ENCODE peak calls at places on chromosome 3, in six cellular contexts. One of them, this sample, is unnamed.

GRCh38 chr3:138078901-138079344 is 36.5 kb downstream of the DZIP1L start:
- DNase-seq in hepatocyte: peak; percentile 49
- DNase-seq in neuronal stem cell: no peak
- DNase-seq in epithelial cell of esophagus: peak; percentile 94
- DNase-seq in endothelial cell of umbilical vein: no peak
- DNase-seq in effector CD4-positive, alpha-beta T cell: no peak
- DNase-seq in this sample: peak; percentile 88

GRCh38 chr3:13623101-13623654 is 74.3 kb downstream of the FBLN2 start:
- DNase-seq in hepatocyte: peak; percentile 70
- DNase-seq in neuronal stem cell: no peak
- DNase-seq in epithelial cell of esophagus: peak; percentile 98
- DNase-seq in endothelial cell of umbilical vein: no peak
- DNase-seq in effector CD4-positive, alpha-beta T cell: no peak
- DNase-seq in this sample: no peak

GRCh38 chr3:157125101-157125500 is 34.8 kb downstream of the CCNL1 start:
- DNase-seq in hepatocyte: no peak
- DNase-seq in neuronal stem cell: no peak
- DNase-seq in epithelial cell of esophagus: peak; percentile 57
- DNase-seq in endothelial cell of umbilical vein: no peak
- DNase-seq in effector CD4-positive, alpha-beta T cell: no peak
- DNase-seq in this sample: peak; percentile 41

GRCh38 chr3:44845528-44846520 is 15.9 kb upstream of the TMEM42 start:
- DNase-seq in hepatocyte: peak; percentile 64
- DNase-seq in neuronal stem cell: no peak
- DNase-seq in epithelial cell of esophagus: peak; percentile 81
- DNase-seq in endothelial cell of umbilical vein: no peak
- DNase-seq in effector CD4-positive, alpha-beta T cell: no peak
- DNase-seq in this sample: peak; percentile 47

GRCh38 chr3:183100376-183100775 is 1.1 kb upstream of the MCCC1 start:
- DNase-seq in hepatocyte: no peak
- DNase-seq in neuronal stem cell: no peak
- DNase-seq in epithelial cell of esophagus: no peak
- DNase-seq in endothelial cell of umbilical vein: no peak
- DNase-seq in effector CD4-positive, alpha-beta T cell: no peak
- DNase-seq in this sample: peak; percentile 93

GRCh38 chr3:14329116-14329830 is 73.1 kb upstream of the SLC6A6 start:
- DNase-seq in hepatocyte: peak; percentile 60
- DNase-seq in neuronal stem cell: peak; percentile 69
- DNase-seq in epithelial cell of esophagus: peak; percentile 85
- DNase-seq in endothelial cell of umbilical vein: peak; percentile 67
- DNase-seq in effector CD4-positive, alpha-beta T cell: no peak
- DNase-seq in this sample: peak; percentile 62

GRCh38 chr3:69409831-69410230 is 23.9 kb upstream of the FRMD4B start:
- DNase-seq in hepatocyte: no peak
- DNase-seq in neuronal stem cell: no peak
- DNase-seq in epithelial cell of esophagus: no peak
- DNase-seq in endothelial cell of umbilical vein: no peak
- DNase-seq in effector CD4-positive, alpha-beta T cell: no peak
- DNase-seq in this sample: no peak

GRCh38 chr3:11548721-11549131 is 95.0 kb downstream of the VGLL4 start:
- DNase-seq in hepatocyte: no peak
- DNase-seq in neuronal stem cell: no peak
- DNase-seq in epithelial cell of esophagus: peak; percentile 56
- DNase-seq in endothelial cell of umbilical vein: peak; percentile 85
- DNase-seq in effector CD4-positive, alpha-beta T cell: no peak
- DNase-seq in this sample: peak; percentile 18

GRCh38 chr3:30341079-30341478 is 265.3 kb upstream of the TGFBR2 start:
- DNase-seq in hepatocyte: no peak
- DNase-seq in neuronal stem cell: no peak
- DNase-seq in epithelial cell of esophagus: no peak
- DNase-seq in endothelial cell of umbilical vein: no peak
- DNase-seq in effector CD4-positive, alpha-beta T cell: no peak
- DNase-seq in this sample: no peak

GRCh38 chr3:186108106-186108940 is 566 bp downstream of the ETV5 start:
- DNase-seq in hepatocyte: peak; percentile 78
- DNase-seq in neuronal stem cell: peak; percentile 78
- DNase-seq in epithelial cell of esophagus: peak; percentile 59
- DNase-seq in endothelial cell of umbilical vein: peak; percentile 64
- DNase-seq in effector CD4-positive, alpha-beta T cell: no peak
- DNase-seq in this sample: peak; percentile 56

GRCh38 chr3:99925584-99925983 is 107.9 kb downstream of the CMSS1 start:
- DNase-seq in hepatocyte: peak; percentile 51
- DNase-seq in neuronal stem cell: no peak
- DNase-seq in epithelial cell of esophagus: peak; percentile 88
- DNase-seq in endothelial cell of umbilical vein: peak; percentile 71
- DNase-seq in effector CD4-positive, alpha-beta T cell: no peak
- DNase-seq in this sample: peak; percentile 89

GRCh38 chr3:38601971-38602550 is 47.4 kb downstream of the SCN5A start:
- DNase-seq in hepatocyte: no peak
- DNase-seq in neuronal stem cell: no peak
- DNase-seq in epithelial cell of esophagus: no peak
- DNase-seq in endothelial cell of umbilical vein: no peak
- DNase-seq in effector CD4-positive, alpha-beta T cell: no peak
- DNase-seq in this sample: no peak

GRCh38 chr3:51802091-51802720 is 23.2 kb upstream of the IQCF6 start:
- DNase-seq in hepatocyte: no peak
- DNase-seq in neuronal stem cell: peak; percentile 31
- DNase-seq in epithelial cell of esophagus: no peak
- DNase-seq in endothelial cell of umbilical vein: no peak
- DNase-seq in effector CD4-positive, alpha-beta T cell: no peak
- DNase-seq in this sample: no peak

GRCh38 chr3:78666458-78666800 is 1101.4 kb downstream of the ROBO1 start:
- DNase-seq in hepatocyte: peak; percentile 9
- DNase-seq in neuronal stem cell: no peak
- DNase-seq in epithelial cell of esophagus: peak; percentile 85
- DNase-seq in endothelial cell of umbilical vein: no peak
- DNase-seq in effector CD4-positive, alpha-beta T cell: no peak
- DNase-seq in this sample: peak; percentile 89

GRCh38 chr3:112629425-112629824 is 11.5 kb downstream of the CCDC80 start:
- DNase-seq in hepatocyte: peak; percentile 74
- DNase-seq in neuronal stem cell: no peak
- DNase-seq in epithelial cell of esophagus: peak; percentile 87
- DNase-seq in endothelial cell of umbilical vein: peak; percentile 76
- DNase-seq in effector CD4-positive, alpha-beta T cell: no peak
- DNase-seq in this sample: peak; percentile 80

GRCh38 chr3:149441662-149442442 is 32.6 kb upstream of the TM4SF4 start:
- DNase-seq in hepatocyte: no peak
- DNase-seq in neuronal stem cell: no peak
- DNase-seq in epithelial cell of esophagus: no peak
- DNase-seq in endothelial cell of umbilical vein: no peak
- DNase-seq in effector CD4-positive, alpha-beta T cell: no peak
- DNase-seq in this sample: no peak

GRCh38 chr3:115862099-115862498 is 238.8 kb downstream of the GAP43 start:
- DNase-seq in hepatocyte: no peak
- DNase-seq in neuronal stem cell: no peak
- DNase-seq in epithelial cell of esophagus: no peak
- DNase-seq in endothelial cell of umbilical vein: no peak
- DNase-seq in effector CD4-positive, alpha-beta T cell: no peak
- DNase-seq in this sample: no peak

GRCh38 chr3:194323785-194324735 is 27.1 kb downstream of the CPN2 start:
- DNase-seq in hepatocyte: peak; percentile 89
- DNase-seq in neuronal stem cell: no peak
- DNase-seq in epithelial cell of esophagus: peak; percentile 53
- DNase-seq in endothelial cell of umbilical vein: no peak
- DNase-seq in effector CD4-positive, alpha-beta T cell: no peak
- DNase-seq in this sample: peak; percentile 96

GRCh38 chr3:52171577-52172261 is 17.5 kb upstream of the POC1A start:
- DNase-seq in hepatocyte: peak; percentile 52
- DNase-seq in neuronal stem cell: no peak
- DNase-seq in epithelial cell of esophagus: peak; percentile 65
- DNase-seq in endothelial cell of umbilical vein: no peak
- DNase-seq in effector CD4-positive, alpha-beta T cell: no peak
- DNase-seq in this sample: peak; percentile 76

GRCh38 chr3:143337387-143337786 is 217.8 kb downstream of the CHST2 start:
- DNase-seq in hepatocyte: no peak
- DNase-seq in neuronal stem cell: no peak
- DNase-seq in epithelial cell of esophagus: no peak
- DNase-seq in endothelial cell of umbilical vein: no peak
- DNase-seq in effector CD4-positive, alpha-beta T cell: no peak
- DNase-seq in this sample: no peak

GRCh38 chr3:117003501-117003900 is 293.9 kb downstream of the TUSC7 start:
- DNase-seq in hepatocyte: no peak
- DNase-seq in neuronal stem cell: no peak
- DNase-seq in epithelial cell of esophagus: no peak
- DNase-seq in endothelial cell of umbilical vein: no peak
- DNase-seq in effector CD4-positive, alpha-beta T cell: no peak
- DNase-seq in this sample: no peak

GRCh38 chr3:103184772-103185171 is 750.0 kb downstream of the ZPLD1 start:
- DNase-seq in hepatocyte: no peak
- DNase-seq in neuronal stem cell: no peak
- DNase-seq in epithelial cell of esophagus: peak; percentile 23
- DNase-seq in endothelial cell of umbilical vein: no peak
- DNase-seq in effector CD4-positive, alpha-beta T cell: no peak
- DNase-seq in this sample: peak; percentile 47

GRCh38 chr3:54965746-54966145 is 37.9 kb upstream of the LRTM1 start:
- DNase-seq in hepatocyte: peak; percentile 24
- DNase-seq in neuronal stem cell: no peak
- DNase-seq in epithelial cell of esophagus: peak; percentile 6
- DNase-seq in endothelial cell of umbilical vein: no peak
- DNase-seq in effector CD4-positive, alpha-beta T cell: no peak
- DNase-seq in this sample: no peak

This sample was measured in PC-3.